ENCODE peak calls at places on chromosomes 5 and 9, in four cellular contexts. M is H54, Y is body of pancreas, A is uterus. E is an unnamed sample.

GRCh38 chr9:120901704-120902103 is 24.7 kb upstream of the PHF19 start:
- DNase-seq in M (no peak), Y (no peak), A (no peak), E (no peak)

GRCh38 chr9:34010979-34011378 is 37.7 kb downstream of the UBAP2 start:
- DNase-seq in M (no peak), Y (no peak), A (no peak), E (peak; percentile 34)

GRCh38 chr5:150513375-150514309 is 5.7 kb downstream of the NDST1 start:
- DNase-seq in M (no peak), Y (peak; percentile 40), A (no peak), E (peak; percentile 32)

GRCh38 chr5:55102345-55102744 is at the start of gene GZMA:
- DNase-seq in M (no peak), Y (no peak), A (no peak), E (no peak)

GRCh38 chr5:154962494-154962893 is 21.6 kb downstream of the MRPL22 start:
- DNase-seq in M (peak; percentile 23), Y (no peak), A (no peak), E (no peak)

GRCh38 chr9:8718121-8718725 is 918.6 kb upstream of the DMAC1 start:
- DNase-seq in M (no peak), Y (no peak), A (no peak), E (no peak)

GRCh38 chr9:136823136-136824046 is 15.6 kb downstream of the RABL6 start:
- DNase-seq in M (no peak), Y (no peak), A (no peak), E (no peak)

GRCh38 chr9:134344068-134344820 is 18.0 kb downstream of the RXRA start:
- DNase-seq in M (no peak), Y (no peak), A (no peak), E (peak; percentile 74)

GRCh38 chr5:96101358-96102089 is 139.9 kb upstream of the ELL2 start:
- DNase-seq in M (no peak), Y (peak; percentile 67), A (no peak), E (no peak)

GRCh38 chr9:86069206-86069869 is 30.0 kb downstream of the GOLM1 start:
- DNase-seq in M (no peak), Y (no peak), A (no peak), E (no peak)

GRCh38 chr5:69129413-69129812 is 35.6 kb downstream of the SLC30A5 start:
- DNase-seq in M (no peak), Y (no peak), A (no peak), E (no peak)

GRCh38 chr9:123997665-123998277 is 13.8 kb upstream of the LHX2 start:
- DNase-seq in M (no peak), Y (peak; percentile 29), A (no peak), E (no peak)

GRCh38 chr5:176866913-176867312 is 32.2 kb downstream of the HK3 start:
- DNase-seq in M (no peak), Y (no peak), A (no peak), E (no peak)

GRCh38 chr5:72451771-72452505 is 55.3 kb downstream of the ZNF366 start:
- DNase-seq in M (no peak), Y (peak; percentile 48), A (peak; percentile 82), E (no peak)

GRCh38 chr9:16058131-16058549 is 505.3 kb downstream of the CCDC171 start:
- DNase-seq in M (peak; percentile 58), Y (no peak), A (no peak), E (no peak)

GRCh38 chr5:76473676-76474075 is 70.6 kb downstream of the IQGAP2 start:
- DNase-seq in M (no peak), Y (no peak), A (no peak), E (no peak)

GRCh38 chr5:177134653-177135225 is 1.2 kb downstream of the NSD1 start:
- DNase-seq in M (no peak), Y (no peak), A (no peak), E (no peak)

GRCh38 chr9:83978992-83979811 is 813 bp downstream of the HNRNPK start:
- DNase-seq in M (peak; percentile 49), Y (peak; percentile 85), A (peak; percentile 82), E (peak; percentile 93)

GRCh38 chr5:43926923-43927322 is 323.9 kb downstream of the NNT start:
- DNase-seq in M (no peak), Y (no peak), A (no peak), E (no peak)

GRCh38 chr5:62340392-62340791 is 34.4 kb downstream of the KIF2A start:
- DNase-seq in M (no peak), Y (no peak), A (no peak), E (peak; percentile 56)

GRCh38 chr5:29982446-29982845 is 1211.0 kb upstream of the CDH6 start:
- DNase-seq in M (no peak), Y (no peak), A (no peak), E (peak; percentile 21)

GRCh38 chr9:98251554-98251953 is 3.9 kb downstream of the TBC1D2 start:
- DNase-seq in M (peak; percentile 98), Y (no peak), A (no peak), E (no peak)

GRCh38 chr9:130899051-130899748 is 2.6 kb upstream of the QRFP start:
- DNase-seq in M (no peak), Y (no peak), A (no peak), E (no peak)

GRCh38 chr9:124450241-124450924 is at the start of gene ADGRD2:
- DNase-seq in M (no peak), Y (peak; percentile 48), A (no peak), E (peak; percentile 25)

GRCh38 chr5:15774632-15775031 is 274.7 kb downstream of the FBXL7 start:
- DNase-seq in M (no peak), Y (no peak), A (no peak), E (no peak)

GRCh38 chr5:148913985-148914421 is 87.6 kb downstream of the ADRB2 start:
- DNase-seq in M (peak; percentile 21), Y (no peak), A (no peak), E (no peak)

GRCh38 chr9:98575379-98576346 is 133.1 kb downstream of the GABBR2 start:
- DNase-seq in M (peak; percentile 67), Y (no peak), A (no peak), E (no peak)

GRCh38 chr5:122845253-122846050 is at the start of gene SNX24:
- DNase-seq in M (peak; percentile 73), Y (peak; percentile 87), A (peak; percentile 73), E (peak; percentile 94)
- TF ChIP-seq POLR2A in M (peak; percentile 79), Y (peak; percentile 70), A (peak; percentile 54), E (peak; percentile 55)

GRCh38 chr9:69876981-69877380 is 56.4 kb downstream of the CFAP95 start:
- DNase-seq in M (no peak), Y (no peak), A (no peak), E (no peak)

GRCh38 chr9:69871143-69871834 is 50.7 kb downstream of the CFAP95 start:
- DNase-seq in M (no peak), Y (no peak), A (no peak), E (no peak)

GRCh38 chr9:69877852-69878507 is 57.4 kb downstream of the CFAP95 start:
- DNase-seq in M (no peak), Y (no peak), A (no peak), E (peak; percentile 51)

GRCh38 chr9:69873401-69873950 is 52.9 kb downstream of the CFAP95 start:
- DNase-seq in M (no peak), Y (no peak), A (no peak), E (no peak)

DNA sequence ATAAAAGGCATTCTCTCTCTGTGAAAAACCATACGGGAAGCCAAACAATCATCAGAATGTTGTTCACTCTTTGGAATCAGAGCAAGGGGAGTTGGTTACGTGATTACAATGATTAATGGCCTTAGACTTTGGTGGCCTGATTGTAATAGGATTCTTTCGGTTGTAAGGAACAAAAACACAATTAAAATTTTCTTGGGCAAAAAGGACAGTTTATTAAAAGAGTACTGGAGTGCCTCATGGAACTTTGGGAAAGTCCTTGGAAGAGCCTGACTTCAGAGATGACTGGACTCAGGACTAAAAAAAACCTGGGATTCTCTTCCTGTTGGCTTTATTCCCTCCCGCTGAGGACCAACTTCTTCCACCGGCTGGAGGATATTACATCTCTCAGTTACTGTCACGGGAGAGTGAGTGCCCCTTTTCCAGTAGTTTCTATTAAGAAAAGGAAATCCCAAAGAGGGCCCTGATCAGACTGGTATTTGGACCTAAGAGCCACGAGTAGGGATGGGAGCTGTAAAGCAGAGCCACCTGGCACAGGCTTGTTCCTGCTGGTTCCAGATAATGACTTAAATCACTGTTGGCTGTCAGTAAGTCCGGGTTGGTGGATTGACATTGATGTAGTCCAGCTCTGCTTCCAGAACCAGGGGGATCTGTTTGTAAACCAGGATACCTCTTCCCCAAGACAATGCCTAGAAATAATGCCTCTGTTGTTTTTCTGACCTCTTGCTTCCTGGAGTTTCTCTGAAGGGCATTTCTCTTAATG is 53.9 kb downstream of the CFAP95 start:
- DNase-seq in M (no peak), Y (no peak), A (no peak), E (no peak)
- TF ChIP-seq POLR2A in M (no peak), Y (no peak), A (no peak), E (no peak)

GRCh38 chr5:160421625-160422258 is at the start of gene PTTG1:
- DNase-seq in M (peak; percentile 69), Y (peak; percentile 98), A (peak; percentile 96), E (peak; percentile 98)

GRCh38 chr5:160423025-160423554 is 1.4 kb downstream of the PTTG1 start:
- DNase-seq in M (no peak), Y (no peak), A (no peak), E (no peak)

GRCh38 chr5:160419458-160420330 is 813 bp upstream of the SLU7 start:
- DNase-seq in M (no peak), Y (no peak), A (no peak), E (no peak)

GRCh38 chr5:160420331-160420610 is 1.4 kb upstream of the PTTG1 start:
- DNase-seq in M (no peak), Y (no peak), A (no peak), E (no peak)

DNA sequence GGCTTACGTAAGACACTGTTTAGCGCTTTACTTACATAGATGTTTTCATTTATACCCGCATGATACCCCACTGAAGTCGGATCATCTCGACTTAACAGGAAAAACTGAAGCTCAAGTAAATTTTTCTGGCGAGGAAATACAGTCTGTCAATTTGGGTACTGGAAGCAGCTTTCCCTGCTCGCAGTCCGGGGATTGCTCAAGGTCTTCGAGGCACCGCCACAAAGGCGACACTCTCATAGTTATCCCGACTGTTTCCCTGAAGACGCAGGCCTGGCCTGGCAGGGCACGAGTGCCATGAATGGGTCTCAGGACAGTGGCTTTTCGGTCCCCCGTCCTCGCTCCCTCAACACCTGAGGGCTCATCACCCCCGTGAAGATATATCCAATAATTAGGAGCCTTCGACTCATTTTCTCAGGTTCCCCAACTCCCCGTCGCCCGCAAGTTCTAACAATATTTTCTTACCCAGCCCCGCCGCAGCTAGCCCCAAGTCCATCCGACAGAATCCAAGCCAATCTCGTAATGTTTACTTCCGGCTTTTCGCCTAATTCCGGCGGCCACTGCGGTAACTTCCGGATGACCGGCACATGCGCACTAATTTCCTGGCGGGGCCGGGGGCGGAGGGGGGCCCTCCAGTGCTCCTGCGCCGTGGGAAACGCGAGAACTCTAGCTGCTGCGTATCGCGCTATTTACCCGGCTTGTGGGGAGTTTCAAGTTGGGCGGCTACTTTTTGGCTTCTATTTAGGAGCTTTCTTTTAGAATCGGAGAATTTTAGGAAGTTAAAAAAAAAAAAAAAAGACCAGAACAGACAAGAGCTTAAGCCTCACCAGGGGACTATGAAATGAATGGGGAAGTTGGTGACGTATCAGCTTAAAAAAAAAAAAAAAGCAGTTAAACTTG is at the start of gene SLU7:
- DNase-seq in M (peak; percentile 67), Y (peak; percentile 95), A (peak; percentile 96), E (peak; percentile 96)
- TF ChIP-seq POLR2A in M (peak; percentile 29), Y (peak; percentile 86), A (peak; percentile 68), E (peak; percentile 84)

GRCh38 chr9:2620876-2621677 is 510 bp upstream of the VLDLR start:
- DNase-seq in M (peak; percentile 79), Y (peak; percentile 93), A (peak; percentile 79), E (peak; percentile 26)
- TF ChIP-seq POLR2A in M (no peak), Y (peak; percentile 71), A (peak; percentile 51), E (no peak)

GRCh38 chr5:88819332-88819999 is 63.5 kb downstream of the MEF2C start:
- DNase-seq in M (no peak), Y (no peak), A (no peak), E (no peak)
- TF ChIP-seq POLR2A in M (no peak), Y (no peak), A (no peak), E (no peak)

GRCh38 chr5:134370871-134371833 is at the start of gene UBE2B:
- DNase-seq in M (peak; percentile 86), Y (peak; percentile 99), A (peak; percentile 100), E (peak; percentile 99)
- TF ChIP-seq POLR2A in M (peak; percentile 45), Y (peak; percentile 67), A (peak; percentile 73), E (peak; percentile 94)

E was measured in erythroblast.